ENCODE peak calls at places on chromosomes 16 and 17, in five cellular contexts. P is A549, F is K562, G is GM12878, H is HepG2. X is an unnamed sample.
A peak's percentile ranks its signal among the peaks of the same experiment; 100 is the strongest.

GRCh38 chr17:62723842-62724241 is 84.3 kb downstream of the MARCHF10 start:
- DNase-seq in F (no peak), H (no peak), G (no peak), P (no peak), X (no peak)

GRCh38 chr16:4285167-4285566 is 12.3 kb upstream of the TFAP4 start:
- DNase-seq in P (no peak), H (no peak), F (no peak), G (no peak), X (no peak)

GRCh38 chr16:75402821-75403475 is 30.4 kb downstream of the CFDP1 start:
- DNase-seq in F (peak; percentile 21), G (no peak), P (peak; percentile 33), H (peak; percentile 36), X (peak; percentile 60)

GRCh38 chr17:35913611-35914010 is 17.0 kb downstream of the RDM1 start:
- DNase-seq in F (no peak), P (no peak), H (no peak), G (no peak), X (no peak)

GRCh38 chr17:2695961-2696760 is 15.4 kb downstream of the CLUH start:
- DNase-seq in F (peak; percentile 2), H (no peak), P (no peak), G (no peak), X (no peak)

GRCh38 chr16:10741844-10742243 is 1.8 kb upstream of the NUBP1 start:
- DNase-seq in F (no peak), H (no peak), P (no peak), G (no peak), X (no peak)

GRCh38 chr16:84514295-84514873 is 9.9 kb upstream of the MEAK7 start:
- DNase-seq in G (no peak), H (no peak), F (no peak), P (no peak), X (no peak)

GRCh38 chr17:81403671-81404534 is 8.6 kb downstream of the BAHCC1 start:
- DNase-seq in H (no peak), P (no peak), G (no peak), F (no peak), X (no peak)

GRCh38 chr17:60602871-60603270 is 2.9 kb downstream of the PPM1D start:
- DNase-seq in G (no peak), H (no peak), F (no peak), P (no peak), X (no peak)

GRCh38 chr17:74484066-74484465 is 17.6 kb downstream of the CD300A start:
- DNase-seq in H (no peak), G (no peak), P (no peak), F (no peak), X (no peak)

GRCh38 chr16:10367616-10368188 is 18.2 kb upstream of the ATF7IP2 start:
- DNase-seq in P (no peak), F (no peak), H (peak; percentile 82), G (no peak), X (no peak)

GRCh38 chr16:87765473-87765775 is 362 bp downstream of the KLHDC4 start:
- DNase-seq in F (peak; percentile 50), G (no peak), P (no peak), H (no peak), X (peak; percentile 16)

GRCh38 chr17:74715144-74715543 is 2.4 kb upstream of the CD300LF start:
- DNase-seq in F (peak; percentile 57), P (no peak), G (no peak), H (peak; percentile 66), X (no peak)

GRCh38 chr17:64154321-64155089 is 24.6 kb upstream of the ERN1 start:
- DNase-seq in H (no peak), G (no peak), F (no peak), P (no peak), X (peak; percentile 11)

GRCh38 chr17:42422412-42422957 is 571 bp downstream of the CAVIN1 start:
- DNase-seq in F (peak; percentile 64), P (no peak), H (no peak), G (no peak), X (peak; percentile 70)
- H3K27ac ChIP-seq in F (peak overlapping the region; percentile 71), P (peak overlapping the region; percentile 95), H (peak overlapping the region; percentile 7), G (no peak overlapping the region), X (no peak overlapping the region)

DNA sequence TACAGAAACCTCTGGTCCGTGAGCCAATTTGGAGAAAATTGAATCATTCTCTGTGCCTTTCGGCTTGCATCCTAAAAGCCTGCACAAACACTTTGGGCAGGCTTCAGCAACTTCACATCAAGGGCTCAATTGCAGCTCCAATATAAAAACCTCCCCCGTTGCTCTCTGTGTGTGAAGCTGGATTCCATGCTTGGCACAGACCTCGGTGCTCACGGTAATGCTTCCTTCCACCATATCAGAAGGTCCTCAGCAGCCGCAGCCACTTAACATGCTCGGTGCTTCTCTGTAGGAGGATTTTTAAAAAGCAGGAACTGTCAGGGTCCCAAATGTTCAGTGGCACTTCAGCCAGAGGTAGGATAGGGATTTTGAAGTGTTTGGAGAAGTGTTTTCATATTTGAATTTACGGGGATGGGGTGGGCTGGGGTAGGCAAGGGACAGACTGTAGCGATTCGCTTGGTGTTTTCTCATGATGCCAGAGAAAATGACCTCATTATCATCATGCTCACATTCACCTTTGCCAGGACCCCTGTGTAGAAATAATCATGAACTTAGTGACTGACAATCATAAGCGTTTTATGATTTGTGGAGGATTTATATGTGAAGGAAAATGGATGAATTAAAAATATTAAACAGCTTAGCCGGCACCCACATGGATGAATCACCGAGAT is 84.6 kb downstream of the WWOX start:
- DNase-seq in G (no peak), F (no peak), H (no peak), P (no peak), X (no peak)
- TF ChIP-seq JUNB in G (no peak), F (no peak), H (no peak), P (no peak), X (no peak)

GRCh38 chr16:6047325-6047724 is 949.7 kb upstream of the EEF2KMT start:
- DNase-seq in H (no peak), P (no peak), G (no peak), F (no peak), X (no peak)
- H3K4me1 ChIP-seq in H (no peaks in the 10 kb centered on the region), P (no peaks in the 10 kb centered on the region), G (no peaks in the 10 kb centered on the region), F (no peaks in the 10 kb centered on the region), X (peaks cover 9% of the 10 kb centered on the region)

DNA sequence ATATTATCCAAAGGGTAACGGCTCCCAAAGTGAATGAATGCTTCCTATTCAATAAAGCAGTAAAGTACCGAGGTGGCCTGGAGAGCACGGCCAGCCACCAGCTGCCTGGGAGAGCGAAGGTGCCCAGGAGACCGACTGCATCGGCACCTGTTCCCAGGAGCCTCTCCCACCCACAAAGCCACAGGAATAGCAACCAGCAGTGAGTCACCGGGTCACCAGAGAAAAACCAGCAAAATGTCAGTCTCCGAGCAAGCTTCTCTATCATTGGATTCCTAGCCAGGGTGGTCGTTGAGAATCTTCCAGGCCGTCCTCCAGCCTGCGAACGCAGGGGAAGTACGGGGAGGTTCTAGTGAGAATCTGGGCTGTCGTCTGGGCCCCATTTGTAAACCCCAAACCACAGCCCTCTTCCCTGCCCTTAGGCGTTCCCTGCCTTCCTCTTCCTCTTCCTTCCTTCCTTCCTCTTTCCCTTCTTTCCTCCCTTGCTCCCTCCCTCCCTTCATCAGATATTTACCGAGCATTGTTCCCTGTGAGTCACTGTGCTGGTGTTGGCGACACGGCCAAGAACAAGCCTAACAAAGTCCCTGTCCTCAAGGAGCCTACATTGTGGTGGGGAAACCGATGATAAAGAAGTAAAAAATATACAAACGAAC is 114.6 kb downstream of the SLC39A11 start:
- DNase-seq in F (peak; percentile 53), G (no peak), P (no peak), H (no peak), X (no peak)
- H3K27ac ChIP-seq in F (peak overlapping the region; percentile 77), G (peak overlapping the region; percentile 65), P (peak overlapping the region; percentile 59), H (no peak overlapping the region), X (no peak overlapping the region)

GRCh38 chr17:4442582-4442981 is 8.8 kb downstream of the SPNS3 start:
- DNase-seq in P (no peak), G (no peak), F (no peak), H (no peak), X (no peak)

GRCh38 chr17:4436846-4437245 is 3.1 kb downstream of the SPNS3 start:
- DNase-seq in P (no peak), H (no peak), F (no peak), G (no peak), X (no peak)

GRCh38 chr17:4440690-4441686 is 7.2 kb downstream of the SPNS3 start:
- DNase-seq in P (no peak), H (no peak), G (no peak), F (no peak), X (no peak)

GRCh38 chr17:4438162-4438944 is 4.6 kb downstream of the SPNS3 start:
- DNase-seq in H (peak; percentile 36), G (no peak), F (no peak), P (no peak), X (no peak)

DNA sequence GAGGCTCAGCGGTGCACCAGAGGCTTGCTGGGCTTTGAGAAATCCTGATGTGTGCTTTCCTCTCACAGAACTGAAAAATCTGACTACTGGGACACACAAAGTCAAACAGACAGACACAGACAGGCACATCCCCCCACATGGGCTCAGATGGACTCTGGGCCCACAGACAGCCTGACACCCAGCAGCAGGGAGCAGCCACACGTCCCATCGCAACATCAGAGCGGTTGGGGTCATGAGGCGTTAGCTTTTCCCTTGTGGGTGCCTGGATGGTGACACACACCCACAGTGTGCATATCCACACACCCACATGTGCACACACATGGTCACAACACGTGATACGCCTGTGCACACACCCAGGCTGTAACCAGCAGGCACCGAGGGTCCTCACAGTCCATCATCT is 6.3 kb downstream of the SPNS3 start:
- DNase-seq in F (no peak), G (no peak), H (peak; percentile 38), P (no peak), X (no peak)
- TF ChIP-seq JUNB in F (no peak), G (no peak), H (no peak), P (no peak), X (no peak)

GRCh38 chr16:85609539-85609938 is 3.6 kb upstream of the GSE1 start:
- DNase-seq in G (no peak), F (no peak), H (no peak), P (no peak), X (no peak)
- H3K4me1 ChIP-seq in G (peaks cover 23% of the 10 kb centered on the region), F (peaks cover 61% of the 10 kb centered on the region), H (peaks cover 17% of the 10 kb centered on the region), P (peaks cover 11% of the 10 kb centered on the region), X (peaks cover 48% of the 10 kb centered on the region)

GRCh38 chr16:22217890-22218730 is 12.0 kb downstream of the EEF2K start:
- DNase-seq in P (peak; percentile 51), F (peak; percentile 73), H (no peak), G (peak; percentile 83), X (peak; percentile 41)
- H3K27ac ChIP-seq in P (no peak overlapping the region), F (peak overlapping the region; percentile 28), H (no peak overlapping the region), G (peak overlapping the region; percentile 54), X (peak overlapping the region; percentile 14)

GRCh38 chr17:29617125-29617480 is 5.6 kb downstream of the CORO6 start:
- DNase-seq in H (peak; percentile 80), G (no peak), P (peak; percentile 84), F (peak; percentile 66), X (peak; percentile 95)
- TF ChIP-seq JUNB in H (no peak), G (no peak), P (no peak), F (no peak), X (no peak)

X was measured in GM23338.